ENCODE peak calls at places on chromosomes 5 and 9, in five cellular contexts. J is astrocyte, S is pancreas, U is body of pancreas, F is heart left ventricle. K is an unnamed sample.

GRCh38 chr5:179264053-179264540 is 81.2 kb downstream of the ADAMTS2 start:
- DNase-seq in J (no peak), S (no peak), U (no peak), F (no peak), K (peak; percentile 46)

GRCh38 chr9:136546697-136547481 is 1.0 kb upstream of the NOTCH1 start:
- DNase-seq in J (no peak), S (peak; percentile 90), U (peak; percentile 87), F (no peak), K (peak; percentile 74)

GRCh38 chr9:22415941-22416691 is 30.5 kb upstream of the DMRTA1 start:
- DNase-seq in J (no peak), S (no peak), U (no peak), F (no peak), K (no peak)

GRCh38 chr9:78280982-78281668 is 15.8 kb upstream of the PSAT1 start:
- DNase-seq in J (peak; percentile 85), S (peak; percentile 87), U (peak; percentile 92), F (peak; percentile 68), K (peak; percentile 79)

GRCh38 chr5:138035605-138036537 is 3.0 kb upstream of the FAM13B start:
- DNase-seq in J (peak; percentile 73), S (peak; percentile 71), U (peak; percentile 81), F (peak; percentile 65), K (no peak)

GRCh38 chr5:177611446-177612214 is 11.7 kb downstream of the B4GALT7 start:
- DNase-seq in J (no peak), S (no peak), U (no peak), F (no peak), K (no peak)

GRCh38 chr5:173969167-173970049 is 19.6 kb upstream of the C5orf47 start:
- DNase-seq in J (peak; percentile 58), S (no peak), U (no peak), F (no peak), K (no peak)

GRCh38 chr9:90943341-90943740 is 141.7 kb downstream of the SYK start:
- DNase-seq in J (no peak), S (no peak), U (no peak), F (no peak), K (no peak)

GRCh38 chr5:36728697-36729543 is 122.5 kb downstream of the SLC1A3 start:
- DNase-seq in J (peak; percentile 42), S (no peak), U (peak; percentile 39), F (peak; percentile 17), K (no peak)

GRCh38 chr5:126868961-126869451 is 92.1 kb downstream of the LMNB1 start:
- DNase-seq in J (peak; percentile 25), S (no peak), U (no peak), F (peak; percentile 42), K (no peak)

GRCh38 chr5:76084496-76085285 is 1.5 kb downstream of the SV2C start:
- DNase-seq in J (no peak), S (no peak), U (no peak), F (no peak), K (peak; percentile 55)

GRCh38 chr5:81239613-81240012 is 6.5 kb downstream of the CKMT2 start:
- DNase-seq in J (no peak), S (no peak), U (no peak), F (peak; percentile 26), K (no peak)

GRCh38 chr5:33261305-33261704 is 179.5 kb upstream of the TARS1 start:
- DNase-seq in J (peak; percentile 78), S (no peak), U (no peak), F (no peak), K (no peak)

GRCh38 chr5:96121362-96121761 is 159.7 kb upstream of the ELL2 start:
- DNase-seq in J (no peak), S (no peak), U (no peak), F (no peak), K (no peak)

GRCh38 chr5:110027527-110028322 is 338.0 kb downstream of the MAN2A1 start:
- DNase-seq in J (peak; percentile 15), S (no peak), U (no peak), F (no peak), K (no peak)

GRCh38 chr9:71737455-71737854 is 30.9 kb downstream of the CEMIP2 start:
- DNase-seq in J (peak; percentile 36), S (no peak), U (peak; percentile 66), F (no peak), K (no peak)

GRCh38 chr5:43729846-43730478 is 127.0 kb downstream of the NNT start:
- DNase-seq in J (peak; percentile 8), S (no peak), U (no peak), F (no peak), K (no peak)

GRCh38 chr5:54883374-54884194 is 101.8 kb downstream of the ESM1 start:
- DNase-seq in J (peak; percentile 66), S (peak; percentile 50), U (peak; percentile 51), F (peak; percentile 23), K (peak; percentile 84)

GRCh38 chr5:134436523-134437339 is 25.1 kb upstream of the CDKN2AIPNL start:
- DNase-seq in J (peak; percentile 96), S (peak; percentile 81), U (peak; percentile 93), F (peak; percentile 46), K (peak; percentile 90)

GRCh38 chr5:9545959-9546851 is at the start of gene SEMA5A:
- DNase-seq in J (peak; percentile 42), S (peak; percentile 78), U (peak; percentile 81), F (peak; percentile 82), K (peak; percentile 87)

GRCh38 chr5:142881727-142882126 is 111.5 kb downstream of the ARHGAP26 start:
- DNase-seq in J (no peak), S (no peak), U (no peak), F (no peak), K (no peak)

GRCh38 chr9:131001021-131001420 is 8.0 kb upstream of the LAMC3 start:
- DNase-seq in J (no peak), S (no peak), U (no peak), F (no peak), K (no peak)

GRCh38 chr5:68954618-68954910 is 139.2 kb upstream of the SLC30A5 start:
- DNase-seq in J (no peak), S (no peak), U (no peak), F (no peak), K (no peak)

GRCh38 chr5:43017438-43017820 is 22.7 kb downstream of the ANXA2R start:
- DNase-seq in J (no peak), S (no peak), U (peak; percentile 6), F (peak; percentile 51), K (peak; percentile 53)

GRCh38 chr9:18014556-18014955 is 435.7 kb downstream of the SH3GL2 start:
- DNase-seq in J (no peak), S (no peak), U (no peak), F (no peak), K (no peak)

GRCh38 chr9:92163276-92163675 is 48.1 kb upstream of the SPTLC1 start:
- DNase-seq in J (no peak), S (no peak), U (no peak), F (no peak), K (no peak)

GRCh38 chr9:72592501-72593403 is 71.3 kb downstream of the TMC1 start:
- DNase-seq in J (peak; percentile 36), S (peak; percentile 46), U (peak; percentile 65), F (peak; percentile 24), K (no peak)

GRCh38 chr5:9198399-9198798 is 347.5 kb downstream of the SEMA5A start:
- DNase-seq in J (peak; percentile 29), S (no peak), U (no peak), F (no peak), K (no peak)

GRCh38 chr5:122192883-122193496 is 63.6 kb downstream of the ZNF474 start:
- DNase-seq in J (peak; percentile 46), S (peak; percentile 35), U (peak; percentile 55), F (peak; percentile 22), K (no peak)

GRCh38 chr5:33092719-33093118 is 348.0 kb upstream of the TARS1 start:
- DNase-seq in J (no peak), S (no peak), U (no peak), F (no peak), K (no peak)

GRCh38 chr5:43073597-43074546 is 33.8 kb upstream of the ANXA2R start:
- DNase-seq in J (no peak), S (no peak), U (peak; percentile 33), F (no peak), K (no peak)

GRCh38 chr9:76808636-76809035 is 44.4 kb downstream of the PCA3 start:
- DNase-seq in J (no peak), S (no peak), U (no peak), F (no peak), K (no peak)

GRCh38 chr5:1876708-1877433 is 5.9 kb downstream of the IRX4 start:
- DNase-seq in J (no peak), S (no peak), U (no peak), F (no peak), K (no peak)

GRCh38 chr5:1875843-1876671 is 6.7 kb downstream of the IRX4 start:
- DNase-seq in J (no peak), S (no peak), U (no peak), F (no peak), K (no peak)

GRCh38 chr5:1877434-1878049 is 5.2 kb downstream of the IRX4 start:
- DNase-seq in J (no peak), S (no peak), U (no peak), F (no peak), K (no peak)

GRCh38 chr5:1879292-1880263 is 3.1 kb downstream of the IRX4 start:
- DNase-seq in J (no peak), S (no peak), U (no peak), F (no peak), K (peak; percentile 58)

DNA sequence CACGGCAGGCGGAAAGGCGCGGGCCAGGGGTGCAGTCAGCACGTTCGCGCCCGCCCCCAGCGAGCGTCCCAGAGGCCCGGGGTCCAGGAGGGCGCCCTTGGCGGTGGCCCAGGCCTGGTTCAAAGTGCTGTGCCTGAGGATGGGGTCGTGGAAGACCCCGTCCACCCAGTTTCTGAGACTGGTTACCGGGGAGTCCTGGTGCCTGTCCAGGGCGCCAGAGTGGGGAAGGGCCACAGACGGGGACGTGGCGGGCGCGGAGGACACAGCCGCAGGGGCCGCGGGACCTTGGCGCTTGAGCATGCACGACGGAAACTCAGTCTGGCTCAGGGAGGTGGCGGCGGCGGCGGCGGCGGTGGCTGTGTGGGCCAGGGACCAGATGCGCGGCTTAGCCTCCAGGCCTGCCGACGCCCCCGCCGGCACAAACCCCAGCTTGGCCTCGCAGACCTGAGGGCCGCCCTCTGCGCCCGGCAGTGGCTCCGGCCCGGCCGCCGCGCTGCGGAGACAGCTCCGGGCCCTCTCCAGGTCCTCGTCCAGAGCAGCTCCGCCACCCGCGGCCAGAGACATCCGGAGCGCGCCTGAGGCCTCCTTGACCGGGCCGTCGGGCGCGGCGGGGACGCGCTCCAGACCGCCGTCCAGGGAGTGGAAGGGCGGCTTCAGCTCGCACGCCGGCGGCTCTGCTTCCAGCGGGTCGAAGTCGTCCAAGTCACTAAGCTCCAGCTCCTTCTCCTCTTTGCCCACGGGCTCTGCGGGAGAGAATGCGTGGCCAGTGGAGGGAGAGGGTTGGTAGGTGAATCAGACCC is 4.5 kb downstream of the IRX4 start:
- DNase-seq in J (no peak), S (no peak), U (no peak), F (no peak), K (no peak)
- H3K4me3 ChIP-seq in J (no peak overlapping the region), S (no peak overlapping the region), U (no peak overlapping the region), F (no peak overlapping the region), K (no peak overlapping the region)

GRCh38 chr9:6703898-6704639 is 53.7 kb upstream of the KDM4C start:
- DNase-seq in J (peak; percentile 64), S (peak; percentile 93), U (peak; percentile 88), F (peak; percentile 85), K (peak; percentile 97)
- H3K27ac ChIP-seq in J (no peak overlapping the region), S (peak overlapping the region; percentile 93), U (peak overlapping the region; percentile 94), F (peak overlapping the region; percentile 84), K (peak overlapping the region; percentile 90)

GRCh38 chr5:691817-692529 is 1.2 kb downstream of the TPPP start:
- DNase-seq in J (no peak), S (no peak), U (no peak), F (no peak), K (no peak)
- H3K4me3 ChIP-seq in J (no peak overlapping the region), S (no peak overlapping the region), U (no peak overlapping the region), F (peak overlapping the region; percentile 64), K (no peak overlapping the region)

GRCh38 chr5:67287795-67288194 is 91.2 kb upstream of the CD180 start:
- DNase-seq in J (peak; percentile 88), S (no peak), U (no peak), F (no peak), K (no peak)
- H3K27ac ChIP-seq in J (no peak overlapping the region), S (no peak overlapping the region), U (no peak overlapping the region), F (peak overlapping the region; percentile 73), K (no peak overlapping the region)